ENCODE peak calls at places on chromosomes 12 and 14, in seven cellular contexts. K, D, E, Q, F, B and Y are unnamed samples.

GRCh38 chr12:122192441-122192840 is 9.5 kb downstream of the LRRC43 start:
- DNase-seq in D (no peak), K (no peak), Q (no peak), F (no peak), E (no peak), B (no peak), Y (no peak)

GRCh38 chr14:103879570-103880333 is 32.4 kb upstream of the PPP1R13B start:
- DNase-seq in Q (peak; percentile 75), E (peak; percentile 55), K (peak; percentile 97), D (no peak), F (peak; percentile 84), B (peak; percentile 88), Y (no peak)

GRCh38 chr12:53061404-53062010 is 11.6 kb downstream of the TNS2 start:
- DNase-seq in D (peak; percentile 78), E (peak; percentile 54), B (peak; percentile 82), F (peak; percentile 78), Q (peak; percentile 77), K (peak; percentile 92), Y (peak; percentile 41)

GRCh38 chr12:32891956-32892355 is 4.6 kb downstream of the PKP2 start:
- DNase-seq in Q (peak; percentile 20), K (peak; percentile 75), D (no peak), E (no peak), F (no peak), B (no peak), Y (no peak)

GRCh38 chr14:37253905-37254304 is 56.2 kb downstream of the MIPOL1 start:
- DNase-seq in D (no peak), F (no peak), E (peak; percentile 20), B (no peak), K (no peak), Q (no peak), Y (no peak)

GRCh38 chr12:110670161-110670701 is 18.7 kb downstream of the HVCN1 start:
- DNase-seq in D (no peak), K (no peak), Q (no peak), F (no peak), E (no peak), B (no peak), Y (no peak)

GRCh38 chr12:64459388-64460024 is 7.6 kb downstream of the TBK1 start:
- DNase-seq in K (no peak), Q (no peak), E (no peak), F (no peak), B (peak; percentile 24), D (no peak), Y (no peak)

GRCh38 chr12:119302334-119303132 is 32.0 kb upstream of the CCDC60 start:
- DNase-seq in E (no peak), Q (no peak), B (no peak), F (no peak), D (no peak), K (no peak), Y (peak; percentile 31)

GRCh38 chr12:6494351-6494743 is 445 bp downstream of the NCAPD2 start:
- DNase-seq in K (no peak), F (no peak), E (no peak), B (no peak), Q (no peak), D (no peak), Y (no peak)

GRCh38 chr12:42469355-42470006 is 120.1 kb downstream of the PRICKLE1 start:
- DNase-seq in D (no peak), F (peak; percentile 13), E (no peak), Q (no peak), K (no peak), B (no peak), Y (no peak)

GRCh38 chr12:14384783-14385638 is 19.5 kb downstream of the ATF7IP start:
- DNase-seq in Q (peak; percentile 91), D (no peak), K (peak; percentile 88), F (peak; percentile 54), E (peak; percentile 61), B (peak; percentile 53), Y (no peak)
- H3K4me1 ChIP-seq in Q (peaks cover 12% of the 10 kb centered on the region), D (peaks cover 33% of the 10 kb centered on the region), K (peaks cover 11% of the 10 kb centered on the region), F (peaks cover 28% of the 10 kb centered on the region), E (peaks cover 6% of the 10 kb centered on the region), B (peaks cover 42% of the 10 kb centered on the region), Y (peaks cover 6% of the 10 kb centered on the region)

GRCh38 chr12:25315388-25315787 is 64.7 kb upstream of the KRAS start:
- DNase-seq in Q (no peak), F (no peak), E (no peak), D (no peak), K (no peak), B (no peak), Y (no peak)
- TF ChIP-seq CTCF in Q (no peak), F (no peak), E (no peak), D (no peak), K (no peak), B (no peak), Y (no peak)

GRCh38 chr12:106123551-106123991 is 15.2 kb downstream of the NUAK1 start:
- DNase-seq in E (peak; percentile 19), F (peak; percentile 34), B (no peak), D (no peak), Q (peak; percentile 56), K (no peak), Y (peak; percentile 74)
- TF ChIP-seq EP300 in E (no peak), F (no peak), B (no peak), D (no peak), Q (no peak), K (no peak), Y (peak; percentile 92)

DNA sequence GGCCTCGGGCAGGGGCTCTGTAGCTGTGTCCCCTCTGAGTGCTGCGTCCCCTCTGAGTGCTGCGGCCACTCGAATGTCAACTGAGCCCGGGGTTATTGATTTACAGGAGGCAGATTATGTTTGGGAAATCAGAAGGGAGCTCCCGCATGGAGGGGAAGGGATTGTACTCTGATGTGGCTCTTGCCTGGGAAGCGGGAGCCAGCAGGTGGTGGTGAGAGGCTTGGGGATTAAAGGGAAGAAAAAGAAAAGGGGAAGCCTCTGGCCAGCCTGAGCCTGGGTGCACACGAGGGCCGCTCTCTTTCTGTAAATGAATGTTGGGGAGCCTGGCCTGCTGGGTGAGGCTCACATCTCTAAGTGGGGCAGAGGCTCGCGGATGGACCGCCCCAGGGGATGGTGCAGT is 143.7 kb downstream of the AACS start:
- DNase-seq in D (no peak), F (no peak), Q (no peak), E (no peak), K (no peak), B (no peak), Y (no peak)
- H3K4me1 ChIP-seq in D (no peaks in the 10 kb centered on the region), F (no peaks in the 10 kb centered on the region), Q (no peaks in the 10 kb centered on the region), E (no peaks in the 10 kb centered on the region), K (peaks cover 7% of the 10 kb centered on the region), B (no peaks in the 10 kb centered on the region), Y (no peaks in the 10 kb centered on the region)

GRCh38 chr12:96828169-96828789 is 78.8 kb upstream of the NEDD1 start:
- DNase-seq in K (no peak), Q (peak; percentile 26), F (no peak), B (no peak), D (no peak), E (no peak), Y (no peak)
- TF ChIP-seq CTCF in K (peak; percentile 36), Q (no peak), F (no peak), B (no peak), D (no peak), E (no peak), Y (no peak)

GRCh38 chr12:56224102-56224701 is at the start of gene NABP2:
- DNase-seq in K (peak; percentile 92), B (peak; percentile 98), D (peak; percentile 99), E (peak; percentile 99), F (peak; percentile 99), Q (peak; percentile 99), Y (peak; percentile 97)
- TF ChIP-seq EP300 in K (no peak), B (no peak), D (no peak), E (peak; percentile 54), F (no peak), Q (no peak), Y (peak; percentile 83)